ENCODE peak calls at places on chromosomes 4 and X, in five cellular contexts. L is neuronal stem cell, E is IMR-90, W is mesenchymal stem cell, J is H1. R is an unnamed sample.

GRCh38 chr4:33924239-33924638 is 2320.1 kb downstream of the ARAP2 start:
- DNase-seq in E (peak), L (peak), W (peak), J (no peak), R (peak)

GRCh38 chrX:65677954-65678469 is 10.6 kb downstream of the MSN start:
- DNase-seq in J (no peak), W (peak), E (peak), L (no peak), R (no peak)

GRCh38 chr4:121696641-121697461 is at the start of gene ANXA5:
- DNase-seq in E (peak), L (peak), J (no peak), W (peak), R (peak)

GRCh38 chr4:84499065-84499982 is at the start of gene NKX6-1:
- DNase-seq in E (peak), W (peak), L (peak), J (peak), R (peak)

GRCh38 chrX:130995351-130995967 is 62.7 kb upstream of the ARHGAP36 start:
- DNase-seq in W (no peak), L (no peak), E (no peak), J (no peak), R (no peak)

GRCh38 chrX:18410038-18410437 is 15.4 kb upstream of the CDKL5 start:
- DNase-seq in J (no peak), W (peak), E (peak), L (no peak), R (no peak)

GRCh38 chrX:153724252-153725038 is at the start of the genes ABCD1 and BCAP31:
- DNase-seq in E (peak), L (peak), W (peak), J (peak), R (peak)

GRCh38 chrX:68396953-68397352 is 36.3 kb downstream of the OPHN1 start:
- DNase-seq in L (no peak), W (no peak), J (no peak), E (peak), R (no peak)

GRCh38 chr4:158760866-158761265 is 8.0 kb upstream of the FNIP2 start:
- DNase-seq in E (peak), J (no peak), L (no peak), W (no peak), R (no peak)

GRCh38 chr4:93776386-93777080 is 52.0 kb upstream of the ATOH1 start:
- DNase-seq in L (no peak), J (no peak), E (peak), W (no peak), R (no peak)

GRCh38 chrX:146264763-146265375 is 447.2 kb downstream of the SLITRK2 start:
- DNase-seq in L (no peak), W (no peak), J (no peak), E (no peak), R (no peak)

GRCh38 chrX:32598707-32599106 is 612.6 kb downstream of the DMD start:
- DNase-seq in W (no peak), E (no peak), L (no peak), J (no peak), R (no peak)

GRCh38 chr4:4364486-4365208 is 22.3 kb upstream of the NSG1 start:
- DNase-seq in J (no peak), L (no peak), W (no peak), E (no peak), R (peak)

GRCh38 chr4:114043116-114043515 is 63.7 kb upstream of the ARSJ start:
- DNase-seq in E (peak), L (no peak), J (no peak), W (no peak), R (no peak)

GRCh38 chrX:118497180-118497814 is 1.7 kb downstream of the DOCK11 start:
- DNase-seq in J (no peak), W (no peak), L (no peak), E (no peak), R (no peak)

GRCh38 chrX:154714925-154715324 is 36.0 kb downstream of the GAB3 start:
- DNase-seq in E (peak), J (no peak), W (peak), L (peak), R (peak)

DNA sequence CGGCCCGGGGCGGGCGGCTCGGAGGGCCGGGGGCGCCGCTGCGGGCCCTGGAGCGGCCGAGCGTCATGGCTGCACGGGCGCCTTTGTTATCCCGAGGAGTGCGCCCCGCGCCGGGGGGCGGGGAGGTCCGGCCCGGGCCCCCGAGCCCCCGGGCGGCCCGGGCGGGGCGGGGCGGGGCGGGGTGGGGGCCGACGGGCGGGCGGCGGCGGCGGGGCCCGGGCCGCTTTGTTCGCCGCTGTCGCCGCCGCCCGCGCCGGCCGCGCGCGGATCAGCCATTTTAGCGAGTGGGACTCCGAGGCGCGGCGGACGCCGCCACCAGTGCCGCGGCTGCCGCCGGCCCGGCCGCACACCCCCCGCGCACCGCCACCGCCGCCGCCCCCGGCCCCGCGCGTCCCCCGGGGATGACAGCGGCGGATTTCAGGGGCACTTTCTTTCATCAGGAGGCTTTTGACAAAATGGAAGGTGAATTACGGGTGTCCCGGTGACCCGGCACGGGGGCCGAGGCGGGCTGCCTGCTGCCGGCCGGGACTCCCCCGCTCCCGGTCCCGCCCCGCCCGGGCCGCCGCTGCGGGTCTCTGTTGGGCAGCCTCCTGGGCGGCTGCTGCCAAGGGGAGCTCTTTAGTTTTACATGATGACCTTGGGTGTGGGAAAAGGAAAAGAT is 1.2 kb downstream of the HMGB3 start:
- DNase-seq in E (no peak), J (no peak), L (peak), W (no peak), R (no peak)
- H2AFZ ChIP-seq in E (peak), J (no peak), L (peak), W (no peak), R (no peak)

GRCh38 chr4:38067499-38067898 is 107.3 kb downstream of the PTTG2 start:
- DNase-seq in W (no peak), E (no peak), J (no peak), L (no peak), R (no peak)
- H4K91ac ChIP-seq in W (no peak), E (no peak), J (no peak), L (no peak), R (no peak)

DNA sequence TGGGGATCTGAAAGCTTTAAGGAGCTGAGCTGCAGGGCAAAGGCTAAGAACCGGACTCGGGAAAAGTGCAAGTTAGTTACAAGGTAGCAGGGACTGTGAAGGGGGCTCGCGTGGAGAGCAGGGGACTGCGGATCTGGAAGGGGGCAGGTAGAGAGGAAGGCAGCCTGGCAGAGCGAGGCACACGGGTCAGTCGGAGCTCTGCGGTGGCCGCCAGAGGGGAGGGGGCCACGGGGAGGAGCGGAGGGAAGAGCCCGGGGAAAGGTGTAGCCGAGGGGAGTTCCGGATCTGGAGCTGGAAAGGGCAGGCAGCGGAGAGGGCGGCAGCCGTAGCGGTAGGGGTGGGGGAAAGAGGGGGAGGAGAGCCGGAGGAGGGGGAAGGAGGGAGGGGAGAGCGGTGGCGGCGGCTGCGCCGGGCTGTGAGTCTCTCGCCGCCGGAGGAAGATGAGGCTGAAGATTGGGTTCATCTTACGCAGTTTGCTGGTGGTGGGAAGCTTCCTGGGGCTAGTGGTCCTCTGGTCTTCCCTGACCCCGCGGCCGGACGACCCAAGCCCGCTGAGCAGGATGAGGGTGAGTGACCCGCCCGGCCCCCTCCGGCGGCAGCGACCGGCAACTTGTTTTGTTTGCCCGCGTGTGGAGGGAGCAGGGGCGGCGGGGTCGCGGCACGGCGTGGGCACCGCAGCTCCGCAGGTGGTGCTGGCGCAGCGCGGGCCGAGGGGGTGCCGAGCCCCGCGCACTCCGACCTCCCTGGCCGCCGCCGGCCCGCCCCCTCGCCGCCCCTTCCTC is at the start of gene GALNT7:
- DNase-seq in L (peak), E (peak), W (peak), J (peak), R (peak)
- H2BK15ac ChIP-seq in L (peak), E (no peak), W (peak), J (no peak), R (no peak)

GRCh38 chrX:23926015-23926414 is 18.2 kb downstream of the CXorf58 start:
- DNase-seq in J (no peak), E (peak), L (no peak), W (peak), R (no peak)

GRCh38 chrX:23935116-23935515 is 27.3 kb downstream of the CXorf58 start:
- DNase-seq in J (no peak), L (no peak), W (no peak), E (no peak), R (no peak)

GRCh38 chrX:23937100-23937499 is 29.3 kb downstream of the CXorf58 start:
- DNase-seq in W (peak), L (no peak), E (peak), J (no peak), R (no peak)

GRCh38 chrX:23936198-23936597 is 28.4 kb downstream of the CXorf58 start:
- DNase-seq in E (no peak), J (no peak), L (no peak), W (no peak), R (no peak)

DNA sequence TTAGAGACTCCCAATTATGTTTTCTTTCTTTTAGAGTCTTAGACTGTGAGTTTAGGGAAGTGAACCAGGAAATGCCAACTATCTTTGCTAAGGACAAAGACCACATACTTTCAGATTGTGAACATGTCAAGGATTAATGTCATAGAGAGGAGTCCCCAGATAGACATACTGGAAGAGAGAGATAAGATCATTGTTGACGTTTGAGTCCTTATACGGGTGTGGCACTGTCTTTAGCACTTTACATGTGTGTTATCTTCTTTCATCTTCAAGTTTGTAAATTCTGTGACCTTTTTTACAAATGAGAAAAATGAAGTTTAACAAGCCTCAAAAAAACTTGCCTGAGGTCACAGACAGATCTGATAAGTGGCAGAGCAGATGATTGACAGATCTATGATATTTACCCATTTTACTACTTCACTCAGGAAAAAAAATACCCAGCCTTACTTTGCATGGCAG is 23.4 kb downstream of the CXorf58 start:
- DNase-seq in L (no peak), J (no peak), E (no peak), W (no peak), R (no peak)
- H2AFZ ChIP-seq in L (no peak), J (no peak), E (no peak), W (no peak), R (no peak)

GRCh38 chr4:24573582-24573981 is 10.8 kb downstream of the DHX15 start:
- DNase-seq in L (no peak), E (no peak), W (no peak), J (no peak), R (no peak)
- H4K91ac ChIP-seq in L (no peak), E (no peak), W (no peak), J (no peak), R (no peak)

DNA sequence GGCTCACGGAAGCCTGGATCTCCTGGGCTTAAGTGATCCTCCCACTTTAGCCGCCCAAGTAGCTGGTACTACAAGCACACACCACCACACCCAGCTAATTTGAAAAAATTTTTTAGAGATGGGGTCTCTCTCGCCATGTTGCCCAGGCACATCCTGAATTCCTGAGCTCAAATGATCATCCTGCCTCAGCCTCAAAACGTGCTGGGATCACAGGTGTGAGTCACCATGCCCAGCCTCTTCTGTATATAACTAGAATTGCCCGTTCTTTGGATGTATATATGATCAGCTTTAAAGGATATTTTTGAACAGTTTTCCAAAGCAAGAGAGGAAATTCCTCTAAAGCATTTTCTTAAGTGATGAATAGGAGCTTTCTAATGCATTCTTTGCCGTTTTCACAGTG is 22.7 kb downstream of the ZFP42 start:
- DNase-seq in L (no peak), E (no peak), W (no peak), J (no peak), R (no peak)
- H2BK15ac ChIP-seq in L (no peak), E (no peak), W (no peak), J (no peak), R (no peak)

DNA sequence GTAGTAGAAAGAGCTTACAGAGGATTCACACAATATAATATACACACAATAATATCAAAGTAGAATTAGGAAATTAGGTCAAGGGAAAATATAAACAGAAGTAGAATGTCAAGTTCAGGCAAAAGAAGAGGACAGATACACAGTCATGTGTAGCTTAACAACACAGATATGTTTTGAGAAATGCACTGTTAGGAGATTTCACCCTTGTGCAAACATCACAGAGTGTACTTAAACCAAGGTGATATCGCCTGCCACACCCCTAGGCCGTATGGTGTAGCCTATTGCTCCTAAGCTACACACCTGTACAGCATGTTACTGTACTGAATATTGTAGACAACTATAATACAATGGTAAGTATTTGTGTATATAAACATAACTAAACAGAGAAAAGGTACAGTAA is 110.0 kb upstream of the EDNRA start:
- DNase-seq in W (no peak), J (no peak), L (no peak), E (no peak), R (no peak)
- H2AFZ ChIP-seq in W (no peak), J (no peak), L (no peak), E (no peak), R (no peak)

DNA sequence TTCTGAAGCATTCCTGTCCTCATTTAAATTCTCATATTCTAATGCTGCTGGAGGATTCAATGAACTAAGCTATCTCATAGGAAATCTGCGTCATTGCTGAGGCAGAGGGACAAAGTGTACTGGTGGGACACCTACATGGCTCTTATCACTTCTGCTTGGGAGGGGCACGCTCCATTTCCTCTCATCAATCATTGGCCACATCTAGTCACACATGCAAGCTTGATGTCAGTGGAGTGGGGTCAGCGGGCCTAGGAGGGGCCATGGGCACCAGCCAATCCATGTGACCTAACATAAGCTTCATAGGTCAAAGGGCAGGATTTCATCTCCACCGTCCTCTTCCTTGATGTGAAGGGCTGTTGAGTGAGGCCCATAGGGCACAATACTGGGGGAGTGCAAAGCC is 21.4 kb downstream of the BEX3 start:
- DNase-seq in J (no peak), W (no peak), E (no peak), L (no peak), R (no peak)
- H4K91ac ChIP-seq in J (no peak), W (peak), E (peak), L (no peak), R (no peak)

GRCh38 chr4:112717856-112718255 is 80.9 kb downstream of the LARP7 start:
- DNase-seq in L (no peak), W (no peak), J (no peak), E (no peak), R (no peak)

DNA sequence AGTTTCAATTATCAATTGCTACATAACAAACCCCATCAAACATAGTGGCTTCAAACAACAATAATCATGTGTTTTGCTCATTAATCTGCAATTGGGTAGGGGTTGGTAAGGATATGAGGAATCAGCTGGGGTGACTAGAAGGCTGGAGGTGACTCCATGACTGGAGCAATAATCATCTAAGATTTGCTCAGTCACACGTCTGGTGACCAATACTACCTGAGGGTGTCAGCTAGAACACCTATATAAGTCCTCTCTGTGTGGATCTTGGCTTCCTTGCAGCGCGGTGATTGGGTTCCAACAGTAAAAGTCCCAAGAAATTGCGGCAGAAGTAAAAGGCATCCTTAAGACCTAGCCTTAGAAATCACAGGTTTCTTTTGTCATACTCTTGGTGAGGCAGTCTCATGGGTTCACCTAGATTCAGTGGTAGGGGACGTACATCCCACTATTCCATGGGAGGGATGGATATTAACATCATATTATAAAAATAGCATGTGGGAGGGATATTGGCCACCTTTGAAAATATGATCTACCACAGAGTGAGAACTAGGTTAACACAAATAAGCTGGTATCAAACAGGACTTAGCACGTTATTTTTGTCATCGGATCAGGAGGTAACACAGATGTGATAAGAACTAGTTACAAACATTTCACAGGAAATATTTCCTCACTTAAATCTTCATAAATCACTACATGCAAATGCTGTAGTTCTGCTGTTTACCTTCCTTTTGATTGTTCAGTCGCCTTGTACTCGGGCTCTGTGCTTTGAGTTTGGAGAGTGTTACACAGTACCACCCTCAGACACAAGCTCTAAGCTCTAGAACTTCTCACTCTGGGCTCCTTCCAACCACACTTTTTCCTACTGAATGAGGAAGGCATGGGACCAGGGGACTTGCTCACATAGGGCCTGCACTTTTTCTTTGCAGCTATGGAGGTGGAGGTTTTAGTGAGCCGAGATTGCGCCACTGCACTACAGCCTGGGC is 78.3 kb downstream of the LARP7 start:
- DNase-seq in L (no peak), J (no peak), W (no peak), E (no peak), R (no peak)
- H2BK15ac ChIP-seq in L (no peak), J (no peak), W (no peak), E (no peak), R (no peak)

GRCh38 chr4:176191974-176192373 is 3.4 kb downstream of the SPATA4 start:
- DNase-seq in L (no peak), W (peak), J (no peak), E (peak), R (no peak)
- H2AFZ ChIP-seq in L (no peak), W (no peak), J (no peak), E (no peak), R (no peak)